ENCODE peak calls at places on chromosomes 13 and 19, in six cellular contexts. One of them, this sample, is unnamed.
A peak's percentile ranks its signal among the peaks of the same experiment; 100 is the strongest.

GRCh38 chr13:43411741-43412140 is 375.0 kb downstream of the ENOX1 start:
- DNase-seq in spleen: no peak
- DNase-seq in transverse colon: peak; percentile 19
- DNase-seq in HCT116: no peak
- DNase-seq in NB4: no peak
- DNase-seq in GM12892: no peak
- DNase-seq in this sample: no peak

GRCh38 chr19:41606215-41606837 is 20.5 kb downstream of the CEACAM4 start:
- DNase-seq in spleen: peak; percentile 41
- DNase-seq in transverse colon: no peak
- DNase-seq in HCT116: no peak
- DNase-seq in NB4: no peak
- DNase-seq in GM12892: no peak
- DNase-seq in this sample: no peak

GRCh38 chr13:48626077-48626449 is 27.7 kb upstream of the CYSLTR2 start:
- DNase-seq in spleen: no peak
- DNase-seq in transverse colon: no peak
- DNase-seq in HCT116: no peak
- DNase-seq in NB4: peak; percentile 77
- DNase-seq in GM12892: no peak
- DNase-seq in this sample: no peak

GRCh38 chr19:6663236-6664187 is 6.4 kb downstream of the TNFSF14 start:
- DNase-seq in spleen: peak; percentile 72
- DNase-seq in transverse colon: no peak
- DNase-seq in HCT116: no peak
- DNase-seq in NB4: no peak
- DNase-seq in GM12892: no peak
- DNase-seq in this sample: no peak

GRCh38 chr13:110944121-110944967 is 29.5 kb upstream of the ANKRD10 start:
- DNase-seq in spleen: no peak
- DNase-seq in transverse colon: peak; percentile 20
- DNase-seq in HCT116: peak; percentile 77
- DNase-seq in NB4: peak; percentile 65
- DNase-seq in GM12892: no peak
- DNase-seq in this sample: peak; percentile 86

GRCh38 chr19:5644051-5644450 is 21.2 kb downstream of the SAFB start:
- DNase-seq in spleen: no peak
- DNase-seq in transverse colon: no peak
- DNase-seq in HCT116: no peak
- DNase-seq in NB4: no peak
- DNase-seq in GM12892: no peak
- DNase-seq in this sample: peak; percentile 14

GRCh38 chr13:27791901-27792392 is 336 bp upstream of the GSX1 start:
- DNase-seq in spleen: no peak
- DNase-seq in transverse colon: no peak
- DNase-seq in HCT116: no peak
- DNase-seq in NB4: no peak
- DNase-seq in GM12892: no peak
- DNase-seq in this sample: peak; percentile 50

GRCh38 chr13:99375806-99376080 is 68.5 kb upstream of the GPR183 start:
- DNase-seq in spleen: peak; percentile 72
- DNase-seq in transverse colon: no peak
- DNase-seq in HCT116: no peak
- DNase-seq in NB4: no peak
- DNase-seq in GM12892: no peak
- DNase-seq in this sample: no peak

GRCh38 chr13:91355826-91356710 is 8.6 kb downstream of the MIR17HG start:
- DNase-seq in spleen: no peak
- DNase-seq in transverse colon: no peak
- DNase-seq in HCT116: no peak
- DNase-seq in NB4: no peak
- DNase-seq in GM12892: no peak
- DNase-seq in this sample: no peak

GRCh38 chr13:99845136-99845874 is 126.3 kb downstream of the ZIC5 start:
- DNase-seq in spleen: no peak
- DNase-seq in transverse colon: no peak
- DNase-seq in HCT116: no peak
- DNase-seq in NB4: no peak
- DNase-seq in GM12892: no peak
- DNase-seq in this sample: no peak

GRCh38 chr13:24053505-24054251 is 106.8 kb upstream of the SPATA13 start:
- DNase-seq in spleen: no peak
- DNase-seq in transverse colon: peak; percentile 72
- DNase-seq in HCT116: peak; percentile 81
- DNase-seq in NB4: peak; percentile 70
- DNase-seq in GM12892: peak; percentile 52
- DNase-seq in this sample: no peak

GRCh38 chr19:19627442-19627715 is 641 bp downstream of the LPAR2 start:
- DNase-seq in spleen: no peak
- DNase-seq in transverse colon: no peak
- DNase-seq in HCT116: no peak
- DNase-seq in NB4: no peak
- DNase-seq in GM12892: no peak
- DNase-seq in this sample: no peak

GRCh38 chr13:74074723-74075122 is 59.5 kb downstream of the KLF12 start:
- DNase-seq in spleen: no peak
- DNase-seq in transverse colon: no peak
- DNase-seq in HCT116: no peak
- DNase-seq in NB4: no peak
- DNase-seq in GM12892: no peak
- DNase-seq in this sample: no peak

GRCh38 chr13:60620611-60621395 is 223.8 kb downstream of the TDRD3 start:
- DNase-seq in spleen: no peak
- DNase-seq in transverse colon: no peak
- DNase-seq in HCT116: no peak
- DNase-seq in NB4: no peak
- DNase-seq in GM12892: no peak
- DNase-seq in this sample: no peak

GRCh38 chr13:109281823-109282239 is 504.6 kb downstream of the IRS2 start:
- DNase-seq in spleen: no peak
- DNase-seq in transverse colon: no peak
- DNase-seq in HCT116: no peak
- DNase-seq in NB4: no peak
- DNase-seq in GM12892: no peak
- DNase-seq in this sample: no peak

GRCh38 chr19:16588089-16588823 is 16.0 kb upstream of the SLC35E1 start:
- DNase-seq in spleen: peak; percentile 92
- DNase-seq in transverse colon: peak; percentile 79
- DNase-seq in HCT116: no peak
- DNase-seq in NB4: peak; percentile 90
- DNase-seq in GM12892: peak; percentile 70
- DNase-seq in this sample: no peak

GRCh38 chr19:16587031-16588023 is 15.1 kb upstream of the SLC35E1 start:
- DNase-seq in spleen: peak; percentile 94
- DNase-seq in transverse colon: peak; percentile 66
- DNase-seq in HCT116: no peak
- DNase-seq in NB4: peak; percentile 91
- DNase-seq in GM12892: no peak
- DNase-seq in this sample: no peak

GRCh38 chr19:16586477-16586871 is 14.3 kb upstream of the SLC35E1 start:
- DNase-seq in spleen: peak; percentile 81
- DNase-seq in transverse colon: no peak
- DNase-seq in HCT116: no peak
- DNase-seq in NB4: no peak
- DNase-seq in GM12892: no peak
- DNase-seq in this sample: no peak

GRCh38 chr19:16584825-16585801 is 12.9 kb upstream of the SLC35E1 start:
- DNase-seq in spleen: no peak
- DNase-seq in transverse colon: no peak
- DNase-seq in HCT116: no peak
- DNase-seq in NB4: peak; percentile 48
- DNase-seq in GM12892: no peak
- DNase-seq in this sample: no peak

GRCh38 chr19:16585808-16586476 is 13.7 kb upstream of the SLC35E1 start:
- DNase-seq in spleen: no peak
- DNase-seq in transverse colon: peak; percentile 62
- DNase-seq in HCT116: no peak
- DNase-seq in NB4: peak; percentile 67
- DNase-seq in GM12892: no peak
- DNase-seq in this sample: no peak
- TF ChIP-seq POLR2A in spleen: no peak
- TF ChIP-seq POLR2A in transverse colon: peak; percentile 9
- TF ChIP-seq POLR2A in HCT116: no peak
- TF ChIP-seq POLR2A in NB4: no peak
- TF ChIP-seq POLR2A in GM12892: peak; percentile 75
- TF ChIP-seq POLR2A in this sample: no peak

DNA sequence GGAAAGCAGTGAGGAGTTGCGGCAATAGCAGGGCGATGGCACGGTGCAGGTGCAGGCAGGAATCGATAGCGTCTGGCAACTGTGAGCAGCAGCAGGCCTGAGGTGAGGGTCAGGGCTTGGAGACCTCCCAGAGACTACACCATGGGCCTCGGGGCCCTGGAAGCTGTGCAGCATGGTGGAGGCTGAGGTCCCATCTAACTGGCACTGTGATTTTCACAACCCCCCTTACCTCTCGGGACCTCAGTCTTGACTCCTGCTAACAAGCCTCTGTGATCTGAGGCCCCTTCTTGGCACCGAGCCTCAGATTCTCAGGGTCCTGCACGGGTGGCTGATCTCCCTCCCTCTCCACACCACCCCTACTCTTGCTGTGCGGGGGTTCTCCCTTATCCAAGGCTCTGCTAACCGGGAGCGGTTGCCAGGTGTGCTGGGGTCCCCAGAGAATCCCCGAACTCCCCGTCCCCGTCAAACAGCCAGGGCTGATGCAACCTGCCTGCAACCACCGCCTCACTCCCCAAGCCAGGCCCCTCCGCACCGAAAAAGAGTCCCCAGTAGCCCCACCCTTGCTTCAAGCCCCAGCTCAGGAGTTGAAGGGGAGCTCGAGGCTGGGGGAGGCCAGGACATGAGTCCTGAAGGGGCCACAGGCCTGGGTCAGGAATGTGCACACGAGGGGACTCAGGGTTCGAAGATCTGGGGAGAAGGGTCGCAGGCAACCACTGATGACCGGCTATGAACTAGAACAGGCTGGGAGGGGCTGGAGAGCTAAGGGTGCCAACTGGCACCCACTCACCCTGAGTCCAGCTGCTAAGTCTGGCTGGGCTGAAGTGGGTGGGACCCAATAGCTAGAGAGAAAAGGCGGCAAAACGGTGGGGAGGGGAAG is 4.8 kb upstream of the ATF5 start:
- DNase-seq in spleen: no peak
- DNase-seq in transverse colon: peak; percentile 33
- DNase-seq in HCT116: no peak
- DNase-seq in NB4: no peak
- DNase-seq in GM12892: no peak
- DNase-seq in this sample: no peak
- TF ChIP-seq POLR2A in spleen: no peak
- TF ChIP-seq POLR2A in transverse colon: no peak
- TF ChIP-seq POLR2A in HCT116: no peak
- TF ChIP-seq POLR2A in NB4: no peak
- TF ChIP-seq POLR2A in GM12892: peak; percentile 27
- TF ChIP-seq POLR2A in this sample: no peak

GRCh38 chr19:48967346-48968178 is 2.5 kb downstream of the FTL start:
- DNase-seq in spleen: peak; percentile 83
- DNase-seq in transverse colon: peak; percentile 42
- DNase-seq in HCT116: no peak
- DNase-seq in NB4: peak; percentile 55
- DNase-seq in GM12892: no peak
- DNase-seq in this sample: no peak
- TF ChIP-seq POLR2A in spleen: no peak
- TF ChIP-seq POLR2A in transverse colon: no peak
- TF ChIP-seq POLR2A in HCT116: no peak
- TF ChIP-seq POLR2A in NB4: peak; percentile 2
- TF ChIP-seq POLR2A in GM12892: no peak
- TF ChIP-seq POLR2A in this sample: no peak

DNA sequence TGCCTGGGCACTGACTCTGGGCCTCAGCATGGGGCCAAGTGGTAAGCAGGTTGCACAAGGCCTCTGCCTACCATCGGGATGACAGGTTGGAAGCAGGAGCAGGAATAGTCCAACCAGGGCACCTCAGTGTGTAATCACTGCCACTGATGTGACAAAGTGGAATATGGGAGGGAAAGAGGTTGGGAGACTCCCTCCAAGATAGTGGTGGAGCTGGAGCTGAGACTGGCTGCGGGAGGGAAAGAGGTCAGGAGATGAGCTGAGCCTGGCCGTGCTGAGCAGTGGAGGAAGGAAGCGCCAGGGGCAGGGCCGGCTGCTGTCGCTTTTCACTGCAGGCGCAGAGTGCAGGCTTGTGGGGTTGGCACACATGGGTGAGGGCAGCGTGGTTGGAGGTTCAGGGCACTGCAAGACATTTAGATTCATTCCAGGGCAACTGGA is 6.8 kb downstream of the UPF3A start:
- DNase-seq in spleen: peak; percentile 51
- DNase-seq in transverse colon: no peak
- DNase-seq in HCT116: no peak
- DNase-seq in NB4: no peak
- DNase-seq in GM12892: no peak
- DNase-seq in this sample: no peak
- TF ChIP-seq POLR2A in spleen: no peak
- TF ChIP-seq POLR2A in transverse colon: no peak
- TF ChIP-seq POLR2A in HCT116: no peak
- TF ChIP-seq POLR2A in NB4: no peak
- TF ChIP-seq POLR2A in GM12892: peak; percentile 45
- TF ChIP-seq POLR2A in this sample: no peak

GRCh38 chr19:45406165-45406956 is at the start of gene POLR1G:
- DNase-seq in spleen: peak; percentile 94
- DNase-seq in transverse colon: peak; percentile 84
- DNase-seq in HCT116: peak; percentile 79
- DNase-seq in NB4: peak; percentile 76
- DNase-seq in GM12892: peak; percentile 97
- DNase-seq in this sample: peak; percentile 95

GRCh38 chr19:45404557-45405434 is at the start of gene PPP1R13L:
- DNase-seq in spleen: peak; percentile 88
- DNase-seq in transverse colon: peak; percentile 94
- DNase-seq in HCT116: peak; percentile 96
- DNase-seq in NB4: peak; percentile 13
- DNase-seq in GM12892: peak; percentile 59
- DNase-seq in this sample: peak; percentile 86

GRCh38 chr19:45403781-45404556 is 900 bp downstream of the PPP1R13L start:
- DNase-seq in spleen: peak; percentile 87
- DNase-seq in transverse colon: peak; percentile 82
- DNase-seq in HCT116: no peak
- DNase-seq in NB4: peak; percentile 53
- DNase-seq in GM12892: peak; percentile 71
- DNase-seq in this sample: no peak

GRCh38 chr19:45406957-45407375 is 522 bp downstream of the POLR1G start:
- DNase-seq in spleen: no peak
- DNase-seq in transverse colon: no peak
- DNase-seq in HCT116: no peak
- DNase-seq in NB4: no peak
- DNase-seq in GM12892: peak; percentile 15
- DNase-seq in this sample: no peak

GRCh38 chr19:45405435-45406164 is 731 bp upstream of the PPP1R13L start:
- DNase-seq in spleen: peak; percentile 95
- DNase-seq in transverse colon: peak; percentile 92
- DNase-seq in HCT116: peak; percentile 92
- DNase-seq in NB4: peak; percentile 80
- DNase-seq in GM12892: peak; percentile 85
- DNase-seq in this sample: peak; percentile 92
- TF ChIP-seq POLR2A in spleen: no peak
- TF ChIP-seq POLR2A in transverse colon: no peak
- TF ChIP-seq POLR2A in HCT116: peak; percentile 42
- TF ChIP-seq POLR2A in NB4: peak; percentile 63
- TF ChIP-seq POLR2A in GM12892: peak; percentile 33
- TF ChIP-seq POLR2A in this sample: no peak